ENCODE peak calls at places on chromosomes 11 and 22, in seven cellular contexts. N is SK-N-MC; Y is GM13976; U is neuronal stem cell; X is T-cell; A is stimulated activated effector memory CD8-positive, alpha-beta T cell treated with anti-CD3 and anti-CD28 coated beads, Interleukin-12 subunit alpha, Interleukin-12 subunit beta, amount 100 ng/mL, for 72 hours; O is HEK293T. J is an unnamed sample.

GRCh38 chr22:46483353-46483752 is 54.1 kb downstream of the CELSR1 start:
- DNase-seq in N (no peak), Y (no peak), U (no peak), X (no peak), A (no peak), O (no peak), J (no peak)

GRCh38 chr11:11057472-11057854 is 199.6 kb upstream of the ZBED5 start:
- DNase-seq in N (no peak), Y (no peak), U (no peak), X (no peak), A (peak), O (no peak), J (no peak)

GRCh38 chr22:47304191-47304831 is 541.9 kb downstream of the TBC1D22A start:
- DNase-seq in N (no peak), Y (peak), U (no peak), X (no peak), A (no peak), O (no peak), J (no peak)

GRCh38 chr11:130202009-130202817 is 42.6 kb downstream of the ST14 start:
- DNase-seq in N (no peak), Y (no peak), U (no peak), X (no peak), A (no peak), O (no peak), J (no peak)

GRCh38 chr11:8267831-8268529 is 4.3 kb upstream of the LMO1 start:
- DNase-seq in N (no peak), Y (no peak), U (no peak), X (peak), A (no peak), O (no peak), J (no peak)

GRCh38 chr11:112753706-112754105 is 207.5 kb upstream of the NCAM1 start:
- DNase-seq in N (no peak), Y (no peak), U (no peak), X (no peak), A (no peak), O (no peak), J (no peak)

GRCh38 chr11:120254788-120255518 is 15.0 kb downstream of the POU2F3 start:
- DNase-seq in N (no peak), Y (peak), U (peak), X (no peak), A (no peak), O (no peak), J (peak)

GRCh38 chr22:40328551-40328950 is 17.7 kb upstream of the ADSL start:
- DNase-seq in N (no peak), Y (no peak), U (no peak), X (no peak), A (no peak), O (no peak), J (no peak)

GRCh38 chr11:118715245-118715807 is 35.9 kb upstream of the TREH start:
- DNase-seq in N (no peak), Y (peak), U (no peak), X (no peak), A (no peak), O (no peak), J (no peak)

GRCh38 chr11:15157181-15157580 is 42.5 kb downstream of the INSC start:
- DNase-seq in N (no peak), Y (no peak), U (no peak), X (no peak), A (no peak), O (no peak), J (no peak)